ENCODE peak calls at places on chromosomes 7 and 10, in five cellular contexts. G, X, A, K and T are unnamed samples.

GRCh38 chr10:81179805-81180452 is 642.2 kb downstream of the SH2D4B start:
- DNase-seq in A (peak; percentile 18), G (peak; percentile 0), X (no peak), K (no peak), T (peak; percentile 8)

GRCh38 chr10:89332092-89332633 is 4.4 kb downstream of the IFIT3 start:
- DNase-seq in X (no peak), G (peak; percentile 41), A (no peak), K (no peak), T (peak; percentile 60)

GRCh38 chr7:39587393-39587792 is 21.2 kb downstream of the YAE1 start:
- DNase-seq in K (no peak), G (no peak), A (no peak), X (no peak), T (no peak)

GRCh38 chr10:121245799-121246198 is 352.4 kb downstream of the FGFR2 start:
- DNase-seq in G (no peak), K (no peak), A (no peak), X (no peak), T (no peak)

GRCh38 chr7:2710901-2711551 is 23.0 kb downstream of the AMZ1 start:
- DNase-seq in G (no peak), X (no peak), K (no peak), A (no peak), T (no peak)

GRCh38 chr7:140898794-140899548 is 25.8 kb downstream of the BRAF start:
- DNase-seq in A (no peak), G (no peak), X (no peak), K (no peak), T (no peak)

GRCh38 chr10:100999742-101000601 is at the start of gene LZTS2:
- DNase-seq in K (no peak), G (no peak), X (peak; percentile 81), A (no peak), T (peak; percentile 38)

GRCh38 chr10:83555264-83555663 is 584.0 kb upstream of the GHITM start:
- DNase-seq in X (no peak), K (no peak), G (no peak), A (no peak), T (no peak)

GRCh38 chr7:43697690-43698089 is 31.6 kb downstream of the COA1 start:
- DNase-seq in A (no peak), K (no peak), G (no peak), X (no peak), T (no peak)

GRCh38 chr10:120253131-120253530 is 203.9 kb upstream of the PLPP4 start:
- DNase-seq in G (no peak), X (no peak), A (no peak), K (no peak), T (no peak)

GRCh38 chr10:128165536-128165935 is 39.3 kb upstream of the MKI67 start:
- DNase-seq in A (no peak), X (no peak), G (no peak), K (no peak), T (no peak)

GRCh38 chr10:33460461-33461294 is 126.2 kb upstream of the NRP1 start:
- DNase-seq in G (no peak), X (no peak), K (no peak), A (no peak), T (no peak)

GRCh38 chr7:31603076-31603475 is 83.9 kb upstream of the PPP1R17 start:
- DNase-seq in A (no peak), K (no peak), G (no peak), X (no peak), T (no peak)

GRCh38 chr7:157307534-157307838 is 29.3 kb upstream of the DNAJB6 start:
- DNase-seq in X (no peak), G (no peak), A (no peak), K (no peak), T (no peak)

GRCh38 chr7:129612112-129613015 is 844 bp downstream of the NRF1 start:
- DNase-seq in A (peak; percentile 31), X (no peak), K (peak; percentile 23), G (no peak), T (peak; percentile 77)

GRCh38 chr7:55024776-55025175 is 6.0 kb downstream of the EGFR start:
- DNase-seq in A (no peak), G (no peak), X (no peak), K (no peak), T (no peak)

GRCh38 chr7:135213831-135214230 is 2.5 kb upstream of the WDR91 start:
- DNase-seq in K (no peak), G (no peak), X (no peak), A (no peak), T (no peak)

GRCh38 chr10:110300486-110300986 is 4.2 kb downstream of the SMNDC1 start:
- DNase-seq in A (no peak), X (no peak), K (no peak), G (no peak), T (no peak)

GRCh38 chr10:43453266-43453831 is 16.4 kb downstream of the ZNF487 start:
- DNase-seq in A (no peak), X (no peak), G (no peak), K (no peak), T (no peak)

GRCh38 chr10:6171891-6172354 is 30.8 kb upstream of the PFKFB3 start:
- DNase-seq in X (no peak), A (no peak), G (no peak), K (no peak), T (peak; percentile 88)

GRCh38 chr7:99124636-99125504 is 19.0 kb downstream of the SMURF1 start:
- DNase-seq in A (no peak), G (no peak), X (no peak), K (no peak), T (no peak)

GRCh38 chr10:60820093-60820769 is 42.0 kb downstream of the CDK1 start:
- DNase-seq in G (no peak), A (no peak), K (no peak), X (no peak), T (peak; percentile 71)

GRCh38 chr10:127547997-127548396 is 1.1 kb upstream of the NPS start:
- DNase-seq in A (no peak), G (no peak), K (no peak), X (no peak), T (no peak)

GRCh38 chr7:105304040-105304895 is 84.5 kb downstream of the SRPK2 start:
- DNase-seq in G (peak; percentile 91), X (no peak), K (no peak), A (no peak), T (no peak)

GRCh38 chr10:132322621-132323048 is 9.4 kb upstream of the LRRC27 start:
- DNase-seq in K (peak; percentile 64), A (no peak), G (peak; percentile 52), X (no peak), T (no peak)

GRCh38 chr10:119020627-119020946 is 8.9 kb upstream of the NANOS1 start:
- DNase-seq in A (no peak), G (no peak), X (no peak), K (no peak), T (no peak)

GRCh38 chr7:50832744-50833143 is 50.0 kb upstream of the GRB10 start:
- DNase-seq in K (peak; percentile 31), X (no peak), A (no peak), G (no peak), T (no peak)
- TF ChIP-seq MAX in K (peak; percentile 49), X (no peak), A (no peak), G (no peak), T (no peak)

DNA sequence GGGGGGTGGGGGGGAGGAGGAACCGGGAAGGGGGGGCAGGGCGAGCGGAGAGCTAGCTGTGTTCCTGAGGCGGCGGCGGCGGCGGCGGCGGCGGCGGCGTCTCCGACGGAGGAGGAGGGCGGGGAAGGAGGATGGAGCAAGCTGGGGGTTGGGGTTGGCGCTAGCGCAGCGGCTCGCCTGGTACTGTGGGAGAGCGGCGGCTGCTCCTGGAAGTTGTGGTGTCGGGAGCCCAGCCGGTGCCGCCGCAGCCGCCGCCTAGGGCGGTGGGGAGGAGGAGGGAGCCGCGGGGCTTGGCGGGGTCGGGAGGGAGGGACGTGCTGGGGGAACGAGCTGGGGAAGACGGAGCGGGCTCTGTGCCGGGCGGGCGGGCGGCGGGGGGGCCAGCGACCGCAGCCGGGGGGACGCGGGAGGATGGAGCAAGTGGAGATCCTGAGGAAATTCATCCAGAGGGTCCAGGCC is at the start of gene PTPN12:
- DNase-seq in X (no peak), K (no peak), A (peak; percentile 71), G (no peak), T (no peak)
- TF ChIP-seq MAX in X (no peak), K (no peak), A (no peak), G (no peak), T (no peak)

DNA sequence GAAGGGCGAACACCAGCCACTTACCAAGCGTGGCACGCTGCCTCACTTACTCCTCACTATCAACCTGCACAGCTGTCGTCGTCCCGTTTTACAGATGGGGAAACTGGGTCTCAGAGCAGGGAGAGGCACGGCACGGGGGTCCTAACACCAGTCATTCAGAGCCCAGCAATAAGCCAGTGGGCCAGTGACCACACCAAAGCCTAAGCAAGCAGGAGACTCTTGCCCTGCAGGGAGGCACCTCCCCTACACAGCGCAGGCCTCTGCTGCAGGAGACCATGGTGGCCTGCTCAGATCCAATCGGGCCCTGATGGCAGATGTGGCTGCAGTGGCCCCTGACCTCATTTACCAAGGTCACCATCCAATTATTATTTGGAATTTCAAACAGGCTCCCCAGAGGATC is 4.8 kb downstream of the SLIT1 start:
- DNase-seq in A (no peak), K (no peak), G (no peak), X (no peak), T (no peak)
- TF ChIP-seq MAX in A (no peak), K (no peak), G (no peak), X (no peak), T (no peak)

GRCh38 chr7:114426824-114427223 is 12.2 kb downstream of the FOXP2 start:
- DNase-seq in K (no peak), G (no peak), X (no peak), A (no peak), T (peak; percentile 49)

GRCh38 chr7:114431198-114431597 is 16.6 kb downstream of the FOXP2 start:
- DNase-seq in G (no peak), K (no peak), A (no peak), X (no peak), T (no peak)

GRCh38 chr7:114432627-114433026 is 18.0 kb downstream of the FOXP2 start:
- DNase-seq in G (no peak), K (no peak), A (no peak), X (no peak), T (no peak)

GRCh38 chr7:114426380-114426779 is 11.8 kb downstream of the FOXP2 start:
- DNase-seq in A (no peak), K (no peak), X (no peak), G (no peak), T (no peak)

DNA sequence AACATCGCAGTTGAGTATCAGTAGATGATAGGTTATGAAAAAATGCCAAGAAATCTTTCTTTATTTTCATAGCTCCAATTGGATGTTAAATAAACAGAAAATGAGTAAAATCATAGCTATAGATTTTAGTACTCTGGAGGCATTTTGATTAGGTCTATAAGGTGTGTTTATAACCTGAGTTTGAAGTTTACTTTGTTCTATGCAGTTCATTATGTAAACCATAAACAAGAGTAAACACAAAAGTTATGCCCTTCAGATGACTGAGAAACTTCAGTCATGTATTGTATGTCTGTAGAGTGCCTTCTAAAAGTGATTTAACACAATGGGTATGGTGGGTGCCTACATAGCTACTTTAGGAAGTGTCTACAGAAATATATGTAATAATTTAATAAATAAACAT is 13.6 kb downstream of the FOXP2 start:
- DNase-seq in A (no peak), G (no peak), X (no peak), K (no peak), T (no peak)
- TF ChIP-seq MAX in A (no peak), G (no peak), X (no peak), K (no peak), T (no peak)